ENCODE peak calls at places on chromosomes 4 and X, in eight cellular contexts. One of them, this sample, is unnamed.

GRCh38 chr4:42865572-42866189 is 26.8 kb upstream of the GRXCR1 start:
- DNase-seq in EL: peak
- DNase-seq in D341Med: peak
- DNase-seq in activated T-cell treated with anti-CD3 and anti-CD28 coated beads, Interleukin-2, amount 50 U/mL, for 1 hour: no peak
- DNase-seq in stimulated activated CD8-positive, alpha-beta memory T cell treated with anti-CD3 and anti-CD28 coated beads, Interleukin-4, amount 100 ng/mL, for 24 hours: peak
- DNase-seq in GM10248: peak
- DNase-seq in coronary artery: no peak
- DNase-seq in amniotic epithelial cell: peak
- DNase-seq in this sample: peak

GRCh38 chrX:39773923-39774803 is 323.6 kb downstream of the BCOR start:
- DNase-seq in EL: no peak
- DNase-seq in D341Med: no peak
- DNase-seq in activated T-cell treated with anti-CD3 and anti-CD28 coated beads, Interleukin-2, amount 50 U/mL, for 1 hour: peak
- DNase-seq in stimulated activated CD8-positive, alpha-beta memory T cell treated with anti-CD3 and anti-CD28 coated beads, Interleukin-4, amount 100 ng/mL, for 24 hours: no peak
- DNase-seq in GM10248: no peak
- DNase-seq in coronary artery: no peak
- DNase-seq in amniotic epithelial cell: peak
- DNase-seq in this sample: no peak

GRCh38 chr4:6043843-6044242 is 25.6 kb upstream of the C4orf50 start:
- DNase-seq in EL: no peak
- DNase-seq in D341Med: no peak
- DNase-seq in activated T-cell treated with anti-CD3 and anti-CD28 coated beads, Interleukin-2, amount 50 U/mL, for 1 hour: no peak
- DNase-seq in stimulated activated CD8-positive, alpha-beta memory T cell treated with anti-CD3 and anti-CD28 coated beads, Interleukin-4, amount 100 ng/mL, for 24 hours: no peak
- DNase-seq in GM10248: no peak
- DNase-seq in coronary artery: no peak
- DNase-seq in amniotic epithelial cell: no peak
- DNase-seq in this sample: no peak

GRCh38 chr4:73011629-73011985 is 57.9 kb downstream of the COX18 start:
- DNase-seq in EL: no peak
- DNase-seq in D341Med: no peak
- DNase-seq in activated T-cell treated with anti-CD3 and anti-CD28 coated beads, Interleukin-2, amount 50 U/mL, for 1 hour: no peak
- DNase-seq in stimulated activated CD8-positive, alpha-beta memory T cell treated with anti-CD3 and anti-CD28 coated beads, Interleukin-4, amount 100 ng/mL, for 24 hours: no peak
- DNase-seq in GM10248: no peak
- DNase-seq in coronary artery: no peak
- DNase-seq in amniotic epithelial cell: no peak
- DNase-seq in this sample: no peak

GRCh38 chr4:155079866-155080265 is 128.6 kb upstream of the NPY2R start:
- DNase-seq in EL: peak
- DNase-seq in D341Med: no peak
- DNase-seq in activated T-cell treated with anti-CD3 and anti-CD28 coated beads, Interleukin-2, amount 50 U/mL, for 1 hour: no peak
- DNase-seq in stimulated activated CD8-positive, alpha-beta memory T cell treated with anti-CD3 and anti-CD28 coated beads, Interleukin-4, amount 100 ng/mL, for 24 hours: no peak
- DNase-seq in GM10248: no peak
- DNase-seq in coronary artery: no peak
- DNase-seq in amniotic epithelial cell: no peak
- DNase-seq in this sample: no peak

GRCh38 chr4:86641516-86642090 is 47.5 kb downstream of the PTPN13 start:
- DNase-seq in EL: no peak
- DNase-seq in D341Med: no peak
- DNase-seq in activated T-cell treated with anti-CD3 and anti-CD28 coated beads, Interleukin-2, amount 50 U/mL, for 1 hour: no peak
- DNase-seq in stimulated activated CD8-positive, alpha-beta memory T cell treated with anti-CD3 and anti-CD28 coated beads, Interleukin-4, amount 100 ng/mL, for 24 hours: no peak
- DNase-seq in GM10248: no peak
- DNase-seq in coronary artery: no peak
- DNase-seq in amniotic epithelial cell: no peak
- DNase-seq in this sample: no peak

GRCh38 chrX:39320165-39320564 is 518.9 kb downstream of the MID1IP1 start:
- DNase-seq in EL: no peak
- DNase-seq in D341Med: no peak
- DNase-seq in activated T-cell treated with anti-CD3 and anti-CD28 coated beads, Interleukin-2, amount 50 U/mL, for 1 hour: no peak
- DNase-seq in stimulated activated CD8-positive, alpha-beta memory T cell treated with anti-CD3 and anti-CD28 coated beads, Interleukin-4, amount 100 ng/mL, for 24 hours: no peak
- DNase-seq in GM10248: no peak
- DNase-seq in coronary artery: no peak
- DNase-seq in amniotic epithelial cell: no peak
- DNase-seq in this sample: no peak

GRCh38 chr4:8837181-8837811 is 34.3 kb downstream of the HMX1 start:
- DNase-seq in EL: no peak
- DNase-seq in D341Med: peak
- DNase-seq in activated T-cell treated with anti-CD3 and anti-CD28 coated beads, Interleukin-2, amount 50 U/mL, for 1 hour: no peak
- DNase-seq in stimulated activated CD8-positive, alpha-beta memory T cell treated with anti-CD3 and anti-CD28 coated beads, Interleukin-4, amount 100 ng/mL, for 24 hours: no peak
- DNase-seq in GM10248: no peak
- DNase-seq in coronary artery: peak
- DNase-seq in amniotic epithelial cell: no peak
- DNase-seq in this sample: no peak

GRCh38 chr4:172963498-172964294 is 204.9 kb upstream of the GALNT7 start:
- DNase-seq in EL: no peak
- DNase-seq in D341Med: no peak
- DNase-seq in activated T-cell treated with anti-CD3 and anti-CD28 coated beads, Interleukin-2, amount 50 U/mL, for 1 hour: no peak
- DNase-seq in stimulated activated CD8-positive, alpha-beta memory T cell treated with anti-CD3 and anti-CD28 coated beads, Interleukin-4, amount 100 ng/mL, for 24 hours: no peak
- DNase-seq in GM10248: no peak
- DNase-seq in coronary artery: no peak
- DNase-seq in amniotic epithelial cell: no peak
- DNase-seq in this sample: no peak

GRCh38 chr4:153206534-153206933 is 2.3 kb downstream of the TRIM2 start:
- DNase-seq in EL: no peak
- DNase-seq in D341Med: no peak
- DNase-seq in activated T-cell treated with anti-CD3 and anti-CD28 coated beads, Interleukin-2, amount 50 U/mL, for 1 hour: no peak
- DNase-seq in stimulated activated CD8-positive, alpha-beta memory T cell treated with anti-CD3 and anti-CD28 coated beads, Interleukin-4, amount 100 ng/mL, for 24 hours: no peak
- DNase-seq in GM10248: no peak
- DNase-seq in coronary artery: no peak
- DNase-seq in amniotic epithelial cell: no peak
- DNase-seq in this sample: no peak

GRCh38 chr4:169612869-169613859 is 781 bp upstream of the NEK1 start:
- DNase-seq in EL: peak
- DNase-seq in D341Med: peak
- DNase-seq in activated T-cell treated with anti-CD3 and anti-CD28 coated beads, Interleukin-2, amount 50 U/mL, for 1 hour: peak
- DNase-seq in stimulated activated CD8-positive, alpha-beta memory T cell treated with anti-CD3 and anti-CD28 coated beads, Interleukin-4, amount 100 ng/mL, for 24 hours: peak
- DNase-seq in GM10248: peak
- DNase-seq in coronary artery: no peak
- DNase-seq in amniotic epithelial cell: peak
- DNase-seq in this sample: peak

GRCh38 chrX:153871946-153872878 is 13.8 kb downstream of the L1CAM start:
- DNase-seq in EL: no peak
- DNase-seq in D341Med: no peak
- DNase-seq in activated T-cell treated with anti-CD3 and anti-CD28 coated beads, Interleukin-2, amount 50 U/mL, for 1 hour: no peak
- DNase-seq in stimulated activated CD8-positive, alpha-beta memory T cell treated with anti-CD3 and anti-CD28 coated beads, Interleukin-4, amount 100 ng/mL, for 24 hours: no peak
- DNase-seq in GM10248: no peak
- DNase-seq in coronary artery: no peak
- DNase-seq in amniotic epithelial cell: no peak
- DNase-seq in this sample: no peak

GRCh38 chr4:52052475-52052780 is 1.3 kb downstream of the SPATA18 start:
- DNase-seq in EL: no peak
- DNase-seq in D341Med: no peak
- DNase-seq in activated T-cell treated with anti-CD3 and anti-CD28 coated beads, Interleukin-2, amount 50 U/mL, for 1 hour: no peak
- DNase-seq in stimulated activated CD8-positive, alpha-beta memory T cell treated with anti-CD3 and anti-CD28 coated beads, Interleukin-4, amount 100 ng/mL, for 24 hours: no peak
- DNase-seq in GM10248: peak
- DNase-seq in coronary artery: no peak
- DNase-seq in amniotic epithelial cell: no peak
- DNase-seq in this sample: peak

GRCh38 chrX:135410861-135411627 is 10.7 kb upstream of the SMIM10L2A start:
- DNase-seq in EL: no peak
- DNase-seq in D341Med: no peak
- DNase-seq in activated T-cell treated with anti-CD3 and anti-CD28 coated beads, Interleukin-2, amount 50 U/mL, for 1 hour: no peak
- DNase-seq in stimulated activated CD8-positive, alpha-beta memory T cell treated with anti-CD3 and anti-CD28 coated beads, Interleukin-4, amount 100 ng/mL, for 24 hours: no peak
- DNase-seq in GM10248: no peak
- DNase-seq in coronary artery: no peak
- DNase-seq in amniotic epithelial cell: no peak
- DNase-seq in this sample: no peak

GRCh38 chr4:138864961-138865720 is 150.4 kb upstream of the NOCT start:
- DNase-seq in EL: no peak
- DNase-seq in D341Med: no peak
- DNase-seq in activated T-cell treated with anti-CD3 and anti-CD28 coated beads, Interleukin-2, amount 50 U/mL, for 1 hour: no peak
- DNase-seq in stimulated activated CD8-positive, alpha-beta memory T cell treated with anti-CD3 and anti-CD28 coated beads, Interleukin-4, amount 100 ng/mL, for 24 hours: no peak
- DNase-seq in GM10248: no peak
- DNase-seq in coronary artery: no peak
- DNase-seq in amniotic epithelial cell: peak
- DNase-seq in this sample: no peak